ENCODE peak calls at places on chromosomes 7 and 10, in nine cellular contexts. One of them, this sample, is unnamed.
A peak's percentile ranks its signal among the peaks of the same experiment; 100 is the strongest.

GRCh38 chr10:43683451-43684197 is 34.9 kb upstream of the ZNF32 start:
- DNase-seq in endothelial cell of umbilical vein: no peak
- DNase-seq in PC-9: peak; percentile 17
- DNase-seq in H9: peak; percentile 71
- DNase-seq in neuronal stem cell: no peak
- DNase-seq in neural progenitor cell: peak; percentile 58
- DNase-seq in MM.1S: peak; percentile 9
- DNase-seq in fibroblast of lung: peak; percentile 49
- DNase-seq in PC-3: peak; percentile 25
- DNase-seq in this sample: no peak

GRCh38 chr7:12493407-12493806 is 77.1 kb upstream of the SCIN start:
- DNase-seq in endothelial cell of umbilical vein: no peak
- DNase-seq in PC-9: no peak
- DNase-seq in H9: no peak
- DNase-seq in neuronal stem cell: no peak
- DNase-seq in neural progenitor cell: no peak
- DNase-seq in MM.1S: no peak
- DNase-seq in fibroblast of lung: peak; percentile 65
- DNase-seq in PC-3: peak; percentile 74
- DNase-seq in this sample: no peak

GRCh38 chr7:107661081-107661864 is 645 bp downstream of the SLC26A4 start:
- DNase-seq in endothelial cell of umbilical vein: peak; percentile 67
- DNase-seq in PC-9: peak; percentile 69
- DNase-seq in H9: peak; percentile 76
- DNase-seq in neuronal stem cell: peak; percentile 45
- DNase-seq in neural progenitor cell: peak; percentile 81
- DNase-seq in MM.1S: no peak
- DNase-seq in fibroblast of lung: peak; percentile 63
- DNase-seq in PC-3: peak; percentile 39
- DNase-seq in this sample: peak; percentile 73

GRCh38 chr7:11170160-11170559 is 196.5 kb downstream of the PHF14 start:
- DNase-seq in endothelial cell of umbilical vein: no peak
- DNase-seq in PC-9: no peak
- DNase-seq in H9: no peak
- DNase-seq in neuronal stem cell: no peak
- DNase-seq in neural progenitor cell: no peak
- DNase-seq in MM.1S: no peak
- DNase-seq in fibroblast of lung: no peak
- DNase-seq in PC-3: no peak
- DNase-seq in this sample: no peak

GRCh38 chr7:43668035-43668434 is 61.3 kb downstream of the COA1 start:
- DNase-seq in endothelial cell of umbilical vein: no peak
- DNase-seq in PC-9: no peak
- DNase-seq in H9: no peak
- DNase-seq in neuronal stem cell: no peak
- DNase-seq in neural progenitor cell: no peak
- DNase-seq in MM.1S: no peak
- DNase-seq in fibroblast of lung: no peak
- DNase-seq in PC-3: peak; percentile 38
- DNase-seq in this sample: no peak

GRCh38 chr7:72015106-72015505 is 397.0 kb downstream of the CALN1 start:
- DNase-seq in endothelial cell of umbilical vein: no peak
- DNase-seq in PC-9: no peak
- DNase-seq in H9: no peak
- DNase-seq in neuronal stem cell: no peak
- DNase-seq in neural progenitor cell: no peak
- DNase-seq in MM.1S: no peak
- DNase-seq in fibroblast of lung: no peak
- DNase-seq in PC-3: no peak
- DNase-seq in this sample: no peak

GRCh38 chr7:2702594-2702957 is 14.6 kb downstream of the AMZ1 start:
- DNase-seq in endothelial cell of umbilical vein: no peak
- DNase-seq in PC-9: no peak
- DNase-seq in H9: no peak
- DNase-seq in neuronal stem cell: no peak
- DNase-seq in neural progenitor cell: no peak
- DNase-seq in MM.1S: no peak
- DNase-seq in fibroblast of lung: no peak
- DNase-seq in PC-3: no peak
- DNase-seq in this sample: no peak

GRCh38 chr10:117464176-117464575 is 78.4 kb upstream of the EMX2 start:
- DNase-seq in endothelial cell of umbilical vein: no peak
- DNase-seq in PC-9: no peak
- DNase-seq in H9: no peak
- DNase-seq in neuronal stem cell: no peak
- DNase-seq in neural progenitor cell: no peak
- DNase-seq in MM.1S: no peak
- DNase-seq in fibroblast of lung: peak; percentile 25
- DNase-seq in PC-3: no peak
- DNase-seq in this sample: no peak

GRCh38 chr7:73971701-73972341 is 56.2 kb upstream of the ELN start:
- DNase-seq in endothelial cell of umbilical vein: no peak
- DNase-seq in PC-9: peak; percentile 42
- DNase-seq in H9: peak; percentile 84
- DNase-seq in neuronal stem cell: no peak
- DNase-seq in neural progenitor cell: no peak
- DNase-seq in MM.1S: no peak
- DNase-seq in fibroblast of lung: no peak
- DNase-seq in PC-3: peak; percentile 43
- DNase-seq in this sample: peak; percentile 40

GRCh38 chr7:77395543-77395942 is 20.6 kb downstream of the GSAP start:
- DNase-seq in endothelial cell of umbilical vein: no peak
- DNase-seq in PC-9: no peak
- DNase-seq in H9: no peak
- DNase-seq in neuronal stem cell: no peak
- DNase-seq in neural progenitor cell: no peak
- DNase-seq in MM.1S: no peak
- DNase-seq in fibroblast of lung: no peak
- DNase-seq in PC-3: no peak
- DNase-seq in this sample: peak; percentile 26

GRCh38 chr7:138208864-138209263 is 132.6 kb downstream of the AKR1D1 start:
- DNase-seq in endothelial cell of umbilical vein: no peak
- DNase-seq in PC-9: no peak
- DNase-seq in H9: no peak
- DNase-seq in neuronal stem cell: no peak
- DNase-seq in neural progenitor cell: no peak
- DNase-seq in MM.1S: no peak
- DNase-seq in fibroblast of lung: no peak
- DNase-seq in PC-3: no peak
- DNase-seq in this sample: no peak

GRCh38 chr7:85111761-85112160 is 75.1 kb downstream of the SEMA3D start:
- DNase-seq in endothelial cell of umbilical vein: no peak
- DNase-seq in PC-9: no peak
- DNase-seq in H9: no peak
- DNase-seq in neuronal stem cell: no peak
- DNase-seq in neural progenitor cell: no peak
- DNase-seq in MM.1S: no peak
- DNase-seq in fibroblast of lung: peak; percentile 78
- DNase-seq in PC-3: no peak
- DNase-seq in this sample: no peak

GRCh38 chr7:33933611-33934281 is 28.4 kb downstream of the BMPER start:
- DNase-seq in endothelial cell of umbilical vein: no peak
- DNase-seq in PC-9: no peak
- DNase-seq in H9: no peak
- DNase-seq in neuronal stem cell: no peak
- DNase-seq in neural progenitor cell: no peak
- DNase-seq in MM.1S: no peak
- DNase-seq in fibroblast of lung: peak; percentile 88
- DNase-seq in PC-3: peak; percentile 77
- DNase-seq in this sample: no peak

GRCh38 chr7:21923663-21924062 is 22.0 kb downstream of the CDCA7L start:
- DNase-seq in endothelial cell of umbilical vein: peak; percentile 87
- DNase-seq in PC-9: no peak
- DNase-seq in H9: no peak
- DNase-seq in neuronal stem cell: peak; percentile 20
- DNase-seq in neural progenitor cell: peak; percentile 63
- DNase-seq in MM.1S: no peak
- DNase-seq in fibroblast of lung: peak; percentile 41
- DNase-seq in PC-3: peak; percentile 35
- DNase-seq in this sample: no peak

GRCh38 chr10:123019941-123020703 is 11.3 kb downstream of the ACADSB start:
- DNase-seq in endothelial cell of umbilical vein: no peak
- DNase-seq in PC-9: no peak
- DNase-seq in H9: no peak
- DNase-seq in neuronal stem cell: no peak
- DNase-seq in neural progenitor cell: no peak
- DNase-seq in MM.1S: no peak
- DNase-seq in fibroblast of lung: no peak
- DNase-seq in PC-3: no peak
- DNase-seq in this sample: peak; percentile 17
- H3K4me2 ChIP-seq in endothelial cell of umbilical vein: no peak overlapping the region
- H3K4me2 ChIP-seq in PC-9: no peak overlapping the region
- H3K4me2 ChIP-seq in H9: peak overlapping the region; percentile 40
- H3K4me2 ChIP-seq in neuronal stem cell: no peak overlapping the region
- H3K4me2 ChIP-seq in neural progenitor cell: no peak overlapping the region
- H3K4me2 ChIP-seq in MM.1S: no peak overlapping the region
- H3K4me2 ChIP-seq in fibroblast of lung: no peak overlapping the region
- H3K4me2 ChIP-seq in PC-3: no peak overlapping the region
- H3K4me2 ChIP-seq in this sample: peak overlapping the region; percentile 47

GRCh38 chr10:54607983-54608382 is 193.0 kb downstream of the PCDH15 start:
- DNase-seq in endothelial cell of umbilical vein: no peak
- DNase-seq in PC-9: no peak
- DNase-seq in H9: peak; percentile 48
- DNase-seq in neuronal stem cell: no peak
- DNase-seq in neural progenitor cell: no peak
- DNase-seq in MM.1S: no peak
- DNase-seq in fibroblast of lung: no peak
- DNase-seq in PC-3: no peak
- DNase-seq in this sample: no peak

GRCh38 chr10:54614062-54614461 is 187.0 kb downstream of the PCDH15 start:
- DNase-seq in endothelial cell of umbilical vein: no peak
- DNase-seq in PC-9: no peak
- DNase-seq in H9: no peak
- DNase-seq in neuronal stem cell: no peak
- DNase-seq in neural progenitor cell: no peak
- DNase-seq in MM.1S: no peak
- DNase-seq in fibroblast of lung: no peak
- DNase-seq in PC-3: no peak
- DNase-seq in this sample: no peak

GRCh38 chr10:54613162-54613561 is 187.9 kb downstream of the PCDH15 start:
- DNase-seq in endothelial cell of umbilical vein: peak; percentile 85
- DNase-seq in PC-9: no peak
- DNase-seq in H9: no peak
- DNase-seq in neuronal stem cell: no peak
- DNase-seq in neural progenitor cell: no peak
- DNase-seq in MM.1S: no peak
- DNase-seq in fibroblast of lung: peak; percentile 1
- DNase-seq in PC-3: peak; percentile 80
- DNase-seq in this sample: no peak
- H2AFZ ChIP-seq in endothelial cell of umbilical vein: peak overlapping the region; percentile 55
- H2AFZ ChIP-seq in PC-9: peak overlapping the region; percentile 65
- H2AFZ ChIP-seq in H9: no peak overlapping the region
- H2AFZ ChIP-seq in neuronal stem cell: no peak overlapping the region
- H2AFZ ChIP-seq in neural progenitor cell: peak overlapping the region; percentile 15
- H2AFZ ChIP-seq in MM.1S: no peak overlapping the region
- H2AFZ ChIP-seq in fibroblast of lung: no peak overlapping the region
- H2AFZ ChIP-seq in PC-3: peak overlapping the region; percentile 65
- H2AFZ ChIP-seq in this sample: no peak overlapping the region

DNA sequence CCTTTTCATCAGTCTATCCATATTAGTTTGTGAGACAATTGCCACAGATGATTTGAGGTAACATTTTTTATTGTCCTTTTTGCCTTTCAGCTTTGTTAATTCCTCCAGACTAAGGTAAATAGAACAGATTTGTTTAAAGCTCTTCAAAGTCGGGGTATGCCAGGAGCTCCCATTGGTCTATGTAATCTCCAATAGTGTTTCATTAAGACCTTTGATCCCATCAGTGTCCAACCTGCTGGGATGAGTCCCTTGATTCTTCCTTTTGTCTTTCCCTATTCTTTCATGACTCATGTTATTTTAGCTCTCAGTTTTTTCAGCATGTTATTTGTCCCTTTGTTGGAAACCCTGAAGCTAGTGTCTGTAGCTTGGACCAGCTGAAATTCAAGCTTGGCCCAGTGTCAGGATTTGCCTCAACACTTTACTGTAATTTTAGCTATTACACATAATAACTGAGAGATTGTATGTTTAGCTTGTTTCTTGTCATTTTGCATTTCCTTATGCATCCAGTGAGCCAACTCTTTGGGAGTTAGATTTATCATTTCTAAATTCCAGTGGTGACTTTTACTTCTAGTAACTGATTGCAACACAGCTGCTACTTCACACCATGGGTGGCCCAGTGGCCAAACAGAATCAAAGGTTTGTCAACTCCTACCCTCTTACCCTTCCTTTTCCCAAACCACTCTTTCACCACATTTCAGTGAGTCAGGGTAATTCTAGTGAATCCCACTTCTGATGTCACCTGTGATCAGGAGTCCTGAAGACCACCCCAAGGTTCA is 15.3 kb downstream of the AGBL3 start:
- DNase-seq in endothelial cell of umbilical vein: no peak
- DNase-seq in PC-9: no peak
- DNase-seq in H9: no peak
- DNase-seq in neuronal stem cell: no peak
- DNase-seq in neural progenitor cell: no peak
- DNase-seq in MM.1S: no peak
- DNase-seq in fibroblast of lung: no peak
- DNase-seq in PC-3: no peak
- DNase-seq in this sample: no peak
- H3K4me2 ChIP-seq in endothelial cell of umbilical vein: no peak overlapping the region
- H3K4me2 ChIP-seq in PC-9: no peak overlapping the region
- H3K4me2 ChIP-seq in H9: no peak overlapping the region
- H3K4me2 ChIP-seq in neuronal stem cell: no peak overlapping the region
- H3K4me2 ChIP-seq in neural progenitor cell: no peak overlapping the region
- H3K4me2 ChIP-seq in MM.1S: no peak overlapping the region
- H3K4me2 ChIP-seq in fibroblast of lung: no peak overlapping the region
- H3K4me2 ChIP-seq in PC-3: no peak overlapping the region
- H3K4me2 ChIP-seq in this sample: no peak overlapping the region

DNA sequence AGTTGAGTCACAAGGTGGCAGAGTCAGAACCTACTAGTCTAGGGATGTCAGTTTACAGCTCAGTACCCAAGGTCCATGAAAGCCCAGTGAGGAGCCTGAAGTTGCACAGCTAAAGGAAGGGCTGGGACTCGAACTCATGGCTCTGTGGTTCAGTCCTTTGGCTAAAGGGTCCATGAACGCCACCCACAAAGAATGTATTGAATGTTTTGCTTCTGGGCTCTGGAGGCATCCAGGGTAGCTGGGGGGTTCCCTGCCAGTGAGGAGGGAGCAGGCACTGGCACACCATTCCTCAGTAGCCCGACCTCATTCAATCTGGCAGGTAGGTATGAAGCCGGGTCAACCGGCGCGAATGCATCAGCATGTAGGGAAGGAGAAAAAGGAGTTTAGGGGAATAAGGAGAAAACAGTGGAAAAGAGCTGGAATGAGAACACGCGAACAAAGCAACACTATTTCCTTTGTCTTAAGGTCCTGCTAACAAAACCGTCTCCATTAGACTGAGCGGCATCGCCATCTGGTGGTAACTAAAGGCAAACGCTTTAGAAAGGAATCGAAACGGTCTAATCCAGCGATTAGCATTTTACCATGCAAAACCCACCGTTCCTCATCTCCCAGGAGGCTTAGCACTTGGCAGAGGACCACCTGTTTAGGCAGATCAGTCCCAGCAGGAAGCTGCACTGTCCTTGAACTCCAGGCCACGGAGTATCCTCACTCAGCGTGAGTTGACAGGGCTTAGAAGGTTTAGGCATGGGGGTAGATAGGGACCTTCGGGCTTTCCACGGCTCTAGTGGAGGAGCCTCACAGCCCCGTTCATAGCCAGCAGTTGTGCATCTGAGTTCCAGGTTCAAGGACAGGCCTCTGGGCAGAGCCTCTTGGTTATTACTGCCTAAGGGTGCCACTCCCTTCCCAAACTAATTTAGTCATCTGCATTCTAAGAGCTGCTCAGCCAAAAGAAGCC is 122.8 kb downstream of the UBE2H start:
- DNase-seq in endothelial cell of umbilical vein: peak; percentile 79
- DNase-seq in PC-9: peak; percentile 43
- DNase-seq in H9: peak; percentile 79
- DNase-seq in neuronal stem cell: peak; percentile 72
- DNase-seq in neural progenitor cell: peak; percentile 92
- DNase-seq in MM.1S: peak; percentile 86
- DNase-seq in fibroblast of lung: peak; percentile 79
- DNase-seq in PC-3: peak; percentile 86
- DNase-seq in this sample: peak; percentile 89
- H2AFZ ChIP-seq in endothelial cell of umbilical vein: no peak overlapping the region
- H2AFZ ChIP-seq in PC-9: no peak overlapping the region
- H2AFZ ChIP-seq in H9: no peak overlapping the region
- H2AFZ ChIP-seq in neuronal stem cell: peak overlapping the region; percentile 15
- H2AFZ ChIP-seq in neural progenitor cell: peak overlapping the region; percentile 78
- H2AFZ ChIP-seq in MM.1S: no peak overlapping the region
- H2AFZ ChIP-seq in fibroblast of lung: peak overlapping the region; percentile 69
- H2AFZ ChIP-seq in PC-3: peak overlapping the region; percentile 48
- H2AFZ ChIP-seq in this sample: no peak overlapping the region